ENCODE peak calls at places on chromosomes 12 and 14, in seven cellular contexts. One of them, this sample, is unnamed.

GRCh38 chr14:69693823-69694729 is 72.9 kb upstream of the SRSF5 start:
- DNase-seq in H1: no peak
- DNase-seq in HepG2: peak
- DNase-seq in K562: peak
- DNase-seq in A549: peak
- DNase-seq in SK-N-SH: no peak
- DNase-seq in GM12878: no peak
- DNase-seq in this sample: no peak

GRCh38 chr12:23376238-23376637 is 573.2 kb downstream of the SOX5 start:
- DNase-seq in H1: peak
- DNase-seq in HepG2: peak
- DNase-seq in K562: no peak
- DNase-seq in A549: no peak
- DNase-seq in SK-N-SH: no peak
- DNase-seq in GM12878: no peak
- DNase-seq in this sample: no peak

GRCh38 chr12:2960996-2961616 is 1.9 kb downstream of the TEAD4 start:
- DNase-seq in H1: peak
- DNase-seq in HepG2: no peak
- DNase-seq in K562: peak
- DNase-seq in A549: no peak
- DNase-seq in SK-N-SH: no peak
- DNase-seq in GM12878: no peak
- DNase-seq in this sample: peak

GRCh38 chr12:70982286-70982685 is 61.7 kb upstream of the PTPRR start:
- DNase-seq in H1: no peak
- DNase-seq in HepG2: no peak
- DNase-seq in K562: no peak
- DNase-seq in A549: no peak
- DNase-seq in SK-N-SH: no peak
- DNase-seq in GM12878: no peak
- DNase-seq in this sample: peak

GRCh38 chr12:80445083-80445482 is 1.0 kb downstream of the PTPRQ start:
- DNase-seq in H1: no peak
- DNase-seq in HepG2: no peak
- DNase-seq in K562: no peak
- DNase-seq in A549: no peak
- DNase-seq in SK-N-SH: no peak
- DNase-seq in GM12878: no peak
- DNase-seq in this sample: peak

GRCh38 chr14:39322807-39323206 is 89.1 kb downstream of the MIA2 start:
- DNase-seq in H1: no peak
- DNase-seq in HepG2: no peak
- DNase-seq in K562: no peak
- DNase-seq in A549: no peak
- DNase-seq in SK-N-SH: no peak
- DNase-seq in GM12878: no peak
- DNase-seq in this sample: peak

GRCh38 chr14:74566174-74567125 is 45.6 kb downstream of the LTBP2 start:
- DNase-seq in H1: no peak
- DNase-seq in HepG2: no peak
- DNase-seq in K562: no peak
- DNase-seq in A549: peak
- DNase-seq in SK-N-SH: no peak
- DNase-seq in GM12878: no peak
- DNase-seq in this sample: no peak

GRCh38 chr12:71447691-71448660 is 8.4 kb downstream of the LGR5 start:
- DNase-seq in H1: no peak
- DNase-seq in HepG2: no peak
- DNase-seq in K562: no peak
- DNase-seq in A549: no peak
- DNase-seq in SK-N-SH: no peak
- DNase-seq in GM12878: no peak
- DNase-seq in this sample: no peak

GRCh38 chr14:60722836-60723217 is 1.3 kb downstream of the SIX4 start:
- DNase-seq in H1: no peak
- DNase-seq in HepG2: no peak
- DNase-seq in K562: peak
- DNase-seq in A549: peak
- DNase-seq in SK-N-SH: no peak
- DNase-seq in GM12878: no peak
- DNase-seq in this sample: peak

DNA sequence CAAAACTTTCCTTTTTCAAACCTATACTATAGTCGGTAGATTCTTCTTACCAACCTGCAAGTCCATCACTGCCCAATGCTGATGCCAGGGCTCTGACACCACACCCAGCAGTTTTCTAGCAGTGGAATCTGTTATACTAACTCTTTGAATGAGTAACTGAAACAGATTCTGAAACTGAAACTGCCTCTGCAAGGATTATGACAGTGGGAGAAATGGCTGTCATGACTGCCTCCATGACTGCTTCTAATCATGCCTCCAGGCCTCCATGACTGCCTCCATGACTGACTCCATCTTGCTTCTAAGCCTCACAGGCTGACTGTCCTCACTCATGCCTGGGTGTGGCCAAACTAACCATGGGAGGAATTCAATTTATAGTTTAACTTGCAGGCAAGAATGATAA is 29.4 kb upstream of the OXA1L start:
- DNase-seq in H1: no peak
- DNase-seq in HepG2: no peak
- DNase-seq in K562: no peak
- DNase-seq in A549: no peak
- DNase-seq in SK-N-SH: no peak
- DNase-seq in GM12878: no peak
- DNase-seq in this sample: no peak
- TF ChIP-seq USF2 in H1: no peak
- TF ChIP-seq USF2 in HepG2: no peak
- TF ChIP-seq USF2 in K562: no peak
- TF ChIP-seq USF2 in A549: no peak
- TF ChIP-seq USF2 in SK-N-SH: no peak
- TF ChIP-seq USF2 in GM12878: no peak
- TF ChIP-seq USF2 in this sample: no peak

GRCh38 chr12:116317986-116318737 is 40.7 kb upstream of the MED13L start:
- DNase-seq in H1: no peak
- DNase-seq in HepG2: no peak
- DNase-seq in K562: no peak
- DNase-seq in A549: no peak
- DNase-seq in SK-N-SH: no peak
- DNase-seq in GM12878: no peak
- DNase-seq in this sample: no peak

GRCh38 chr12:116320839-116321238 is 43.3 kb upstream of the MED13L start:
- DNase-seq in H1: no peak
- DNase-seq in HepG2: no peak
- DNase-seq in K562: no peak
- DNase-seq in A549: no peak
- DNase-seq in SK-N-SH: no peak
- DNase-seq in GM12878: no peak
- DNase-seq in this sample: peak

GRCh38 chr12:116319316-116319715 is 41.8 kb upstream of the MED13L start:
- DNase-seq in H1: no peak
- DNase-seq in HepG2: no peak
- DNase-seq in K562: no peak
- DNase-seq in A549: no peak
- DNase-seq in SK-N-SH: no peak
- DNase-seq in GM12878: no peak
- DNase-seq in this sample: peak

GRCh38 chr12:116318738-116319050 is 41.2 kb upstream of the MED13L start:
- DNase-seq in H1: no peak
- DNase-seq in HepG2: no peak
- DNase-seq in K562: no peak
- DNase-seq in A549: no peak
- DNase-seq in SK-N-SH: no peak
- DNase-seq in GM12878: no peak
- DNase-seq in this sample: no peak

DNA sequence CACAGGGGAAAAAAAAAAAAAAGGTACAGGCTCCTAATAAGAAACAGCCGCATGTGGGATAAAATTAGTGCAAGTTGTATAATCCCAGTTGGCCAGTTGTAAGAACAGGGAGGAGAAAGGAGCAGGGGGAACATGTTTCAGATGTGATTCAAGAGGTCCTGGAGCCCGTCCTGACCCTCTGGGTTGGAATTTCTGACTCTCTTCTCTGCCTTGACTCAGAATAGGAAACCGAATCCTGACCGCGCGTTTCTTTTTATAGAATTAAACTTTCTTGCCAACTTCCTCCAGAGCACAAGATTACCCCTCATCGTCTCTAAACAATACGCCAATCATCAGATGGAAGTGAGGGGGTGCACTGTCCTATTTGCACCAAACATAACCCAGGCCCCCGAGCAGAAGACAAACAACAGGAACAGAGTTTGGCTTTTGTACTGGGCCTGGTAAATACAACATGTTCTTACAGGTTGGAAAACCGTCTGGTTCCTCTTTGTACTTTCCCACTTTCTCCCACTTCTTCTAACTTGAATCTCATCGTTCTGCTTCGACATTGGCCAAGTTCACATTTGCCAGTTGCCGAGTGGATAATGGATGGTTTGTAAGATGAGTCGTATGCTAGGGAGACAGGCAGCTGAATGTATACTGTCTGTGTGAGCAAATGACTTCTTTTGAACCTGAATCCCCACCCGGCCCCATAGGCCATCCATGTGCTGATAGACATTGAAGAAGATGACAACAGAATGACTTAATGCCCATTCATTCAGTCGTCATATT is 42.5 kb upstream of the MED13L start:
- DNase-seq in H1: no peak
- DNase-seq in HepG2: no peak
- DNase-seq in K562: no peak
- DNase-seq in A549: no peak
- DNase-seq in SK-N-SH: peak
- DNase-seq in GM12878: no peak
- DNase-seq in this sample: peak
- H3K4me3 ChIP-seq in H1: no peak
- H3K4me3 ChIP-seq in HepG2: no peak
- H3K4me3 ChIP-seq in K562: no peak
- H3K4me3 ChIP-seq in A549: no peak
- H3K4me3 ChIP-seq in SK-N-SH: no peak
- H3K4me3 ChIP-seq in GM12878: no peak
- H3K4me3 ChIP-seq in this sample: no peak

GRCh38 chr14:103898204-103898603 is 30.1 kb upstream of the TDRD9 start:
- DNase-seq in H1: no peak
- DNase-seq in HepG2: no peak
- DNase-seq in K562: no peak
- DNase-seq in A549: no peak
- DNase-seq in SK-N-SH: no peak
- DNase-seq in GM12878: no peak
- DNase-seq in this sample: no peak
- TF ChIP-seq RAD21 in H1: no peak
- TF ChIP-seq RAD21 in HepG2: no peak
- TF ChIP-seq RAD21 in K562: no peak
- TF ChIP-seq RAD21 in A549: no peak
- TF ChIP-seq RAD21 in SK-N-SH: no peak
- TF ChIP-seq RAD21 in GM12878: no peak
- TF ChIP-seq RAD21 in this sample: no peak

GRCh38 chr14:95522116-95522515 is 5.7 kb upstream of the SYNE3 start:
- DNase-seq in H1: no peak
- DNase-seq in HepG2: no peak
- DNase-seq in K562: no peak
- DNase-seq in A549: no peak
- DNase-seq in SK-N-SH: no peak
- DNase-seq in GM12878: no peak
- DNase-seq in this sample: no peak

GRCh38 chr14:95523818-95524448 is 7.5 kb upstream of the SYNE3 start:
- DNase-seq in H1: no peak
- DNase-seq in HepG2: peak
- DNase-seq in K562: peak
- DNase-seq in A549: no peak
- DNase-seq in SK-N-SH: no peak
- DNase-seq in GM12878: no peak
- DNase-seq in this sample: peak

GRCh38 chr14:95524706-95525512 is 8.5 kb upstream of the SYNE3 start:
- DNase-seq in H1: no peak
- DNase-seq in HepG2: peak
- DNase-seq in K562: no peak
- DNase-seq in A549: no peak
- DNase-seq in SK-N-SH: no peak
- DNase-seq in GM12878: no peak
- DNase-seq in this sample: peak

GRCh38 chr14:95522556-95522955 is 6.1 kb upstream of the SYNE3 start:
- DNase-seq in H1: no peak
- DNase-seq in HepG2: no peak
- DNase-seq in K562: no peak
- DNase-seq in A549: no peak
- DNase-seq in SK-N-SH: no peak
- DNase-seq in GM12878: no peak
- DNase-seq in this sample: no peak

DNA sequence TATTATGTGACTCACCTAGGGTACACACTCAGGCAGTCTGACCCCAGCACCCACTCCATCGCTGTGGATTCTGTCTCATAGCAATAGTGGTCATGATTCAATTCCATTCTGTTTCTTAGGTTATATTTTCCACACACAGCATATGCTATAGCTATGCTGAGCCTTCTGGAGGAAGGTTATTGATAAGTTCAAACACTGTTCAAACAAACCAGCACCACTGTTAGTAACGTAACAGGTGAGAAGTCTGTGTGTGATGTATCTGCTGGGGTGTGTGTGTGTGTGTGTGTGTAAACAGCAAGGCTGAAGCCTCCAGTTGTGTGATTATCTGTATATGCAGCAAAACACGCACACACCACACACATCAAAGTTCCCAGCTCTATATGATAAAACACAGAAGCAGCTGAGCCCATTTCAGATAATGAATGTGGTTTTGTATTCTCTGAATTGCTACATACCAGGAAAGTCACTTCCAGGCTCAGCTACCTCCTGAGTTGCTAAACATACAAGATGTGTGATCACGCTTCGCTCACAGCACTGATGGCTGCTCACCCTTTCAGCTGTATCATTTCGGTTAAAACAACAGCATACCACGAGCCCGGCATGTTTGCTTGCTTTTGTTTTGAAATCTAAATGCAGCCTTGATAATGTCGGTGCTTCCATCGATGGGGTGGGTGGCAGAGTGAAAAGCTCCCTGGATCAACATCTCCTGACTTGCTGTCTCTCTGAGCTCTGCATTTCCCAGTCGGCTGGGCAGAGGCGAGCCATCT is 6.8 kb upstream of the SYNE3 start:
- DNase-seq in H1: no peak
- DNase-seq in HepG2: peak
- DNase-seq in K562: peak
- DNase-seq in A549: no peak
- DNase-seq in SK-N-SH: no peak
- DNase-seq in GM12878: no peak
- DNase-seq in this sample: peak
- TF ChIP-seq USF2 in H1: no peak
- TF ChIP-seq USF2 in HepG2: no peak
- TF ChIP-seq USF2 in K562: no peak
- TF ChIP-seq USF2 in A549: no peak
- TF ChIP-seq USF2 in SK-N-SH: no peak
- TF ChIP-seq USF2 in GM12878: no peak
- TF ChIP-seq USF2 in this sample: no peak

GRCh38 chr14:61911534-61911933 is 149.3 kb downstream of the SNAPC1 start:
- DNase-seq in H1: no peak
- DNase-seq in HepG2: no peak
- DNase-seq in K562: no peak
- DNase-seq in A549: no peak
- DNase-seq in SK-N-SH: no peak
- DNase-seq in GM12878: no peak
- DNase-seq in this sample: no peak
- H3K4me3 ChIP-seq in H1: no peak
- H3K4me3 ChIP-seq in HepG2: no peak
- H3K4me3 ChIP-seq in K562: no peak
- H3K4me3 ChIP-seq in A549: no peak
- H3K4me3 ChIP-seq in SK-N-SH: no peak
- H3K4me3 ChIP-seq in GM12878: no peak
- H3K4me3 ChIP-seq in this sample: no peak

GRCh38 chr12:47758834-47759690 is at the start of gene RAPGEF3:
- DNase-seq in H1: peak
- DNase-seq in HepG2: peak
- DNase-seq in K562: peak
- DNase-seq in A549: peak
- DNase-seq in SK-N-SH: peak
- DNase-seq in GM12878: no peak
- DNase-seq in this sample: peak
- TF ChIP-seq RAD21 in H1: peak
- TF ChIP-seq RAD21 in HepG2: peak
- TF ChIP-seq RAD21 in K562: peak
- TF ChIP-seq RAD21 in A549: no peak
- TF ChIP-seq RAD21 in SK-N-SH: peak
- TF ChIP-seq RAD21 in GM12878: no peak
- TF ChIP-seq RAD21 in this sample: peak

This sample was measured in IMR-90.